ENCODE peak calls at places on chromosomes 11 and 22, in four cellular contexts. One of them, this sample, is unnamed.

GRCh38 chr22:38317995-38318715 is 922 bp upstream of the CSNK1E start:
- DNase-seq in IMR-90: peak; percentile 93
- DNase-seq in GM13976: no peak
- DNase-seq in cardiac fibroblast: peak; percentile 96
- DNase-seq in this sample: peak; percentile 21

GRCh38 chr11:47415949-47416472 is 7.6 kb downstream of the SLC39A13 start:
- DNase-seq in IMR-90: peak; percentile 96
- DNase-seq in GM13976: no peak
- DNase-seq in cardiac fibroblast: peak; percentile 95
- DNase-seq in this sample: no peak

GRCh38 chr11:93225642-93226041 is 27.9 kb upstream of the SLC36A4 start:
- DNase-seq in IMR-90: peak; percentile 16
- DNase-seq in GM13976: peak; percentile 25
- DNase-seq in cardiac fibroblast: peak; percentile 50
- DNase-seq in this sample: no peak

GRCh38 chr11:24759742-24760141 is 262.9 kb downstream of the LUZP2 start:
- DNase-seq in IMR-90: no peak
- DNase-seq in GM13976: no peak
- DNase-seq in cardiac fibroblast: no peak
- DNase-seq in this sample: no peak

GRCh38 chr11:80346660-80347059 is 905.8 kb upstream of the TENM4 start:
- DNase-seq in IMR-90: no peak
- DNase-seq in GM13976: no peak
- DNase-seq in cardiac fibroblast: no peak
- DNase-seq in this sample: no peak

GRCh38 chr11:45145083-45145420 is 1.4 kb upstream of the PRDM11 start:
- DNase-seq in IMR-90: no peak
- DNase-seq in GM13976: no peak
- DNase-seq in cardiac fibroblast: no peak
- DNase-seq in this sample: no peak

GRCh38 chr11:78295991-78296930 is 107.5 kb downstream of the USP35 start:
- DNase-seq in IMR-90: peak; percentile 13
- DNase-seq in GM13976: no peak
- DNase-seq in cardiac fibroblast: no peak
- DNase-seq in this sample: no peak

GRCh38 chr11:33040127-33040861 is 922 bp downstream of the TCP11L1 start:
- DNase-seq in IMR-90: peak; percentile 44
- DNase-seq in GM13976: peak; percentile 66
- DNase-seq in cardiac fibroblast: peak; percentile 47
- DNase-seq in this sample: no peak

GRCh38 chr22:32482708-32483107 is 8.1 kb downstream of the FBXO7 start:
- DNase-seq in IMR-90: peak; percentile 22
- DNase-seq in GM13976: no peak
- DNase-seq in cardiac fibroblast: no peak
- DNase-seq in this sample: no peak

GRCh38 chr11:125300791-125301218 is 136.3 kb downstream of the PKNOX2 start:
- DNase-seq in IMR-90: peak; percentile 79
- DNase-seq in GM13976: no peak
- DNase-seq in cardiac fibroblast: peak; percentile 78
- DNase-seq in this sample: no peak

GRCh38 chr11:90124371-90124770 is 10.1 kb upstream of the NAALAD2 start:
- DNase-seq in IMR-90: no peak
- DNase-seq in GM13976: no peak
- DNase-seq in cardiac fibroblast: no peak
- DNase-seq in this sample: no peak

GRCh38 chr11:77345621-77346020 is 44.1 kb upstream of the GDPD4 start:
- DNase-seq in IMR-90: peak; percentile 90
- DNase-seq in GM13976: no peak
- DNase-seq in cardiac fibroblast: peak; percentile 76
- DNase-seq in this sample: no peak

GRCh38 chr22:37636186-37636948 is 3.1 kb upstream of the SH3BP1 start:
- DNase-seq in IMR-90: peak; percentile 75
- DNase-seq in GM13976: no peak
- DNase-seq in cardiac fibroblast: peak; percentile 10
- DNase-seq in this sample: no peak

GRCh38 chr22:47163481-47163875 is 401.0 kb downstream of the TBC1D22A start:
- DNase-seq in IMR-90: no peak
- DNase-seq in GM13976: no peak
- DNase-seq in cardiac fibroblast: no peak
- DNase-seq in this sample: no peak

GRCh38 chr11:117823941-117824420 is 563 bp downstream of the FXYD2 start:
- DNase-seq in IMR-90: no peak
- DNase-seq in GM13976: no peak
- DNase-seq in cardiac fibroblast: peak; percentile 49
- DNase-seq in this sample: no peak

GRCh38 chr11:117822522-117823033 is 2.0 kb downstream of the FXYD2 start:
- DNase-seq in IMR-90: no peak
- DNase-seq in GM13976: no peak
- DNase-seq in cardiac fibroblast: no peak
- DNase-seq in this sample: no peak

GRCh38 chr11:117824571-117825537 is at the start of gene FXYD2:
- DNase-seq in IMR-90: no peak
- DNase-seq in GM13976: no peak
- DNase-seq in cardiac fibroblast: no peak
- DNase-seq in this sample: no peak

GRCh38 chr11:117822031-117822521 is 2.5 kb downstream of the FXYD2 start:
- DNase-seq in IMR-90: no peak
- DNase-seq in GM13976: peak; percentile 71
- DNase-seq in cardiac fibroblast: no peak
- DNase-seq in this sample: peak; percentile 43

DNA sequence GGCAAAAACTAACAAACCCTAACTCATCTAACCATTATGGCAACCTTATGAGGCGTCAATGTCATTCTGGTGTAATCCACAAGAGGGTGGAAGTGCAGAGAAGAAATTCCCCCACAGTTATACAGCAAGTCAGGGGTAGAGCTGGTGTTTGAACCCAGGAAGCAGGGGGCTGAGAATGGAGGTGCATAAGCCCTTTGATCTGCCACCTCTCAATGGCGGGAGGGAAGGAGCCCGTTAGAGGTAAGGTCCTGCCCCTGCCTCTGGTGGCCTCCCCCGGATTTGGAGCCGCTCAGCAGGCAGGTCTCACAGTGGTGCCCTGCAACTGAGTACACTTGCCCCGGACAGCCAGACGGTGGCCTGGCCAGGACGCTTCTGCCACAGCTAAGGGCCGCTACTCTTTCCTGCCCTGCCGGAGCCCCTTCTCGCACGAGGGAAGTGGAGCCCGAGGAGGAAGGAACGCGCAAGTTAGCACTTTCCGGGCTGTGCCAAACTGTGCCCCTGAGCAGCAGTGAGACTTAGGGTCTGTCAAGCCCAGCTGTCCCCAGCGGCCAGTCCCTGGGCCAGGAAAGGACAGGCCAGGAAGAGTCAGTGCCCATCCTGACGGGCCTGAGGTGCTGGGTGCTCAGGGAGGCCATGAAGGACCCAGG is 1.1 kb downstream of the FXYD2 start:
- DNase-seq in IMR-90: no peak
- DNase-seq in GM13976: peak; percentile 52
- DNase-seq in cardiac fibroblast: no peak
- DNase-seq in this sample: no peak
- TF ChIP-seq CTCF in IMR-90: no peak
- TF ChIP-seq CTCF in GM13976: no peak
- TF ChIP-seq CTCF in cardiac fibroblast: peak; percentile 17
- TF ChIP-seq CTCF in this sample: peak; percentile 45

GRCh38 chr11:131038597-131038996 is 122.3 kb upstream of the SNX19 start:
- DNase-seq in IMR-90: no peak
- DNase-seq in GM13976: peak; percentile 38
- DNase-seq in cardiac fibroblast: peak; percentile 68
- DNase-seq in this sample: no peak
- TF ChIP-seq CTCF in IMR-90: peak; percentile 25
- TF ChIP-seq CTCF in GM13976: peak; percentile 29
- TF ChIP-seq CTCF in cardiac fibroblast: peak; percentile 47
- TF ChIP-seq CTCF in this sample: peak; percentile 51

DNA sequence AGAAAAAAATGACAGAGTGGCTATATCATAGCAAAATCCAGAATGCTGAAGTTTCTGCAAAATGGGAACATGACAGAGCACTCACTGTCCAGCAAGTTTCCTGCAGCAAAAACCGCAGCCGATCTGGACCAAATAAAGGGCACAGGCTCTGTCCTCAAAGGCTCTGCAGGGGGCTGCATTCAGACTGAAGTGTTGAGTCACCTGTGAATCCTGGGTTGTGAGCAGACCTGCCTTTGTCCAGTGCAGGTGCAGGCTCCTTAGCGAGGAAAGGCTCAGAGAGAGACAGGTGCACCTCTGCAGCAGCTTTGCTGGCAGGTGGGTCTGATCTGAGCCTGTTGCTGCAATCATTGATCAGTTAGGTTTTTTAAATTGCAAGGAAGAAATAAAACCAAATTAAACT is 29.3 kb upstream of the NFAM1 start:
- DNase-seq in IMR-90: no peak
- DNase-seq in GM13976: no peak
- DNase-seq in cardiac fibroblast: no peak
- DNase-seq in this sample: no peak
- TF ChIP-seq CTCF in IMR-90: no peak
- TF ChIP-seq CTCF in GM13976: no peak
- TF ChIP-seq CTCF in cardiac fibroblast: no peak
- TF ChIP-seq CTCF in this sample: no peak

GRCh38 chr22:40436460-40437431 is 66.4 kb downstream of the SGSM3 start:
- DNase-seq in IMR-90: peak; percentile 74
- DNase-seq in GM13976: peak; percentile 51
- DNase-seq in cardiac fibroblast: peak; percentile 81
- DNase-seq in this sample: no peak
- TF ChIP-seq CTCF in IMR-90: peak; percentile 62
- TF ChIP-seq CTCF in GM13976: no peak
- TF ChIP-seq CTCF in cardiac fibroblast: peak; percentile 56
- TF ChIP-seq CTCF in this sample: peak; percentile 84

DNA sequence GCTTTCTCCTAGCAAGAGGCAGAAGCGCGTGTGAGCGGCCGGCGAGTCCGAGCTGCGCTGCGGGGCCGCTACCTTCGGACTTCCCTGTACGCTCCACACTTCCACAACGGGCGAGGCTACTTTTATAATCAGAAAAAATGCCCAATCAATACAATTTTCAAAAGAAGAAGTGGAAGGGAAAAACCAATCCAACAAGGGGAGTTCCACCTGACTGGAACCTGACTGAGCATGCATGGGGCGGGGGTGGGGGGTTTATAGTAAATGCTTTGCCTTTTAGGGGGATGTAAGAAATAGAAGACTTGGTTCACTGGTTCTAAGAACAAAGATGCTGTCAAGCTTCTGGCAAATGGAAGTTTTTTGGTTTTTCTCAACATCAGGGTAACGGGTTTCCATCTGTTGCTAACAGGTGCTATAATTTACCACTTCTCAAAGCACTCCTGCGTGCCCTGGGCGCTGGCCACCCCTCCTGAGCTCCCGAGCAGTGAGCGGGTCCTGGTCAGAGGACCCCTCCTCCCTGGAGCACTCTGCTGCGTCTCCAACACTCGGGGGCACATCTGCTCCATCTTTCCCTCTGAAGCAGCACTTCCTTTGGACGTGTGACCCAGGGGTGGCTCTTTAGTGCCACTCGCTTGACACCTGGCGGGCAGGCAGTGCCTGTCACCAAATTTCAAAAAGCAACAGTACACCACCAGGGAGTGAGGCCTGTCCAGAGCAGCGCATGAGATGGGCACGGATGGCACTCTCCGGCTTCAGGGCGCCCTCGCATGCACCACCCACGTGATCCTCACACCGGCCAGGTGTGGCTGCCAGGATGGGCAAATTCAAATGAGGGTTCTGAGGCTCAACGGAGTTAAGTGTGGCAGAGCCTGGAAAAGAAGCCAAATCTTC is 21.6 kb upstream of the BID start:
- DNase-seq in IMR-90: no peak
- DNase-seq in GM13976: peak; percentile 82
- DNase-seq in cardiac fibroblast: no peak
- DNase-seq in this sample: no peak
- TF ChIP-seq CTCF in IMR-90: no peak
- TF ChIP-seq CTCF in GM13976: peak; percentile 13
- TF ChIP-seq CTCF in cardiac fibroblast: no peak
- TF ChIP-seq CTCF in this sample: no peak